ENCODE peak calls at places on chromosomes 4 and X, in six cellular contexts. M is cardiac muscle cell; K is heart left ventricle; B is GM23248; I is CD4-positive, alpha-beta T cell; L is IMR-90. J is an unnamed sample. For H3K9me3, the result is how much of the 10 kb centered on the place peaks cover.

GRCh38 chr4:141921293-141921692 is 284.9 kb downstream of the IL15 start:
- DNase-seq in I (no peak), K (no peak), L (no peak), B (no peak), M (no peak), J (no peak)

GRCh38 chr4:124953059-124953850 is 240.7 kb upstream of the ANKRD50 start:
- DNase-seq in M (no peak), B (peak), I (no peak), L (peak), K (no peak), J (no peak)

GRCh38 chr4:173370130-173370476 is 651 bp upstream of the SAP30 start:
- DNase-seq in L (no peak), B (no peak), M (no peak), I (peak), K (peak), J (peak)

GRCh38 chr4:86482296-86482695 is 111.8 kb upstream of the PTPN13 start:
- DNase-seq in M (no peak), L (no peak), B (no peak), I (no peak), K (no peak), J (no peak)

GRCh38 chr4:53702334-53703266 is 111.3 kb upstream of the LNX1 start:
- DNase-seq in L (peak), K (peak), I (no peak), B (peak), M (peak), J (no peak)

GRCh38 chrX:29143356-29143755 is 556.1 kb downstream of the IL1RAPL1 start:
- DNase-seq in K (no peak), B (peak), M (no peak), L (peak), I (no peak), J (no peak)

GRCh38 chr4:5638316-5638715 is 70.0 kb downstream of the EVC2 start:
- DNase-seq in K (no peak), I (no peak), L (peak), M (no peak), B (peak), J (no peak)

GRCh38 chr4:118682928-118683327 is 2.3 kb upstream of the METTL14 start:
- DNase-seq in M (peak), B (peak), I (no peak), K (no peak), L (peak), J (no peak)

GRCh38 chrX:100731441-100732281 is at the start of gene SYTL4:
- DNase-seq in B (peak), I (no peak), M (peak), L (no peak), K (peak), J (no peak)

GRCh38 chr4:152234571-152234970 is 301.3 kb downstream of the FBXW7 start:
- DNase-seq in K (no peak), B (no peak), L (no peak), I (no peak), M (no peak), J (no peak)

GRCh38 chrX:84363674-84364073 is 138.6 kb downstream of the HDX start:
- DNase-seq in I (no peak), L (no peak), B (peak), K (no peak), M (no peak), J (no peak)

GRCh38 chr4:7275490-7276154 is 83.3 kb downstream of the SORCS2 start:
- DNase-seq in K (peak), B (no peak), L (no peak), I (no peak), M (no peak), J (no peak)

GRCh38 chrX:115531818-115532403 is 29.1 kb upstream of the PLS3 start:
- DNase-seq in B (peak), L (peak), M (no peak), I (no peak), K (no peak), J (no peak)

GRCh38 chrX:49291615-49292337 is 11.7 kb upstream of the GAGE10 start:
- DNase-seq in K (no peak), M (peak), B (peak), I (peak), L (peak), J (peak)

GRCh38 chrX:72393836-72394517 is 88.3 kb upstream of the CITED1 start:
- DNase-seq in M (no peak), K (no peak), I (no peak), L (no peak), B (no peak), J (no peak)

GRCh38 chr4:73593631-73594241 is 26.5 kb downstream of the RASSF6 start:
- DNase-seq in M (peak), B (peak), L (peak), I (no peak), K (no peak), J (no peak)

GRCh38 chr4:153731239-153731638 is 28.6 kb downstream of the RNF175 start:
- DNase-seq in K (no peak), B (peak), M (no peak), I (no peak), L (peak), J (no peak)

GRCh38 chrX:134949271-134949670 is 41.5 kb upstream of the SMIM10 start:
- DNase-seq in M (no peak), K (no peak), L (peak), I (no peak), B (peak), J (no peak)

GRCh38 chr4:43339435-43339834 is 446.9 kb downstream of the GRXCR1 start:
- DNase-seq in M (no peak), K (no peak), B (peak), L (peak), I (no peak), J (no peak)

GRCh38 chrX:77788050-77788449 is 2.0 kb upstream of the ATRX start:
- DNase-seq in M (no peak), I (no peak), B (no peak), K (no peak), L (peak), J (no peak)

GRCh38 chrX:46587158-46587557 is 13.6 kb downstream of the CHST7 start:
- DNase-seq in K (no peak), M (no peak), I (no peak), L (peak), B (peak), J (no peak)

GRCh38 chr4:2059034-2059725 is at the start of gene NAT8L:
- DNase-seq in I (no peak), K (peak), M (peak), B (peak), L (no peak), J (no peak)

GRCh38 chr4:82681759-82682158 is 116.8 kb downstream of the SCD5 start:
- DNase-seq in I (no peak), M (no peak), K (no peak), B (peak), L (no peak), J (no peak)

GRCh38 chrX:136767104-136767941 is 13.4 kb downstream of the ARHGEF6 start:
- DNase-seq in M (peak), I (peak), K (peak), B (peak), L (peak), J (peak)

GRCh38 chrX:151722241-151722846 is 6.5 kb downstream of the FATE1 start:
- DNase-seq in B (peak), I (no peak), M (peak), K (peak), L (no peak), J (no peak)

GRCh38 chrX:68699960-68700746 is 52.7 kb downstream of the STARD8 start:
- DNase-seq in L (peak), M (no peak), B (peak), K (no peak), I (no peak), J (no peak)

GRCh38 chrX:10529344-10529743 is 91.0 kb downstream of the MID1 start:
- DNase-seq in B (peak), M (no peak), I (no peak), L (peak), K (no peak), J (no peak)

GRCh38 chrX:40148439-40149285 is 50.9 kb upstream of the BCOR start:
- DNase-seq in L (no peak), B (no peak), M (no peak), K (no peak), I (no peak), J (no peak)

GRCh38 chrX:40151211-40152172 is 53.7 kb upstream of the BCOR start:
- DNase-seq in I (no peak), K (peak), M (peak), L (no peak), B (no peak), J (no peak)

GRCh38 chrX:40149286-40150175 is 51.8 kb upstream of the BCOR start:
- DNase-seq in I (no peak), M (peak), B (no peak), K (no peak), L (no peak), J (no peak)

GRCh38 chrX:40152173-40152705 is 54.5 kb upstream of the BCOR start:
- DNase-seq in L (no peak), K (peak), M (no peak), I (peak), B (peak), J (no peak)

GRCh38 chrX:40150503-40150902 is 52.7 kb upstream of the BCOR start:
- DNase-seq in B (no peak), K (no peak), M (no peak), L (no peak), I (no peak), J (no peak)
- H3K9me3 ChIP-seq in B (under half), K (under half), M (under half), L (under half), I (under half), J (under half)

GRCh38 chr4:25229804-25230203 is 4.0 kb upstream of the PI4K2B start:
- DNase-seq in L (no peak), K (no peak), B (no peak), M (no peak), I (no peak), J (no peak)
- H3K9me3 ChIP-seq in L (under half), K (under half), B (under half), M (under half), I (under half), J (under half)

GRCh38 chrX:13398073-13398823 is 78.4 kb upstream of the ATXN3L start:
- DNase-seq in K (no peak), I (no peak), L (peak), B (peak), M (no peak), J (no peak)

GRCh38 chrX:13401724-13402123 is 81.9 kb upstream of the ATXN3L start:
- DNase-seq in L (no peak), B (no peak), I (no peak), K (no peak), M (no peak), J (no peak)

GRCh38 chrX:13398839-13399238 is 79.0 kb upstream of the ATXN3L start:
- DNase-seq in M (no peak), L (no peak), B (no peak), K (no peak), I (no peak), J (no peak)

GRCh38 chrX:13396887-13397286 is 77.0 kb upstream of the ATXN3L start:
- DNase-seq in I (no peak), M (no peak), B (peak), K (no peak), L (peak), J (no peak)
- H3K9me3 ChIP-seq in I (under half), M (under half), B (under half), K (under half), L (under half), J (under half)

DNA sequence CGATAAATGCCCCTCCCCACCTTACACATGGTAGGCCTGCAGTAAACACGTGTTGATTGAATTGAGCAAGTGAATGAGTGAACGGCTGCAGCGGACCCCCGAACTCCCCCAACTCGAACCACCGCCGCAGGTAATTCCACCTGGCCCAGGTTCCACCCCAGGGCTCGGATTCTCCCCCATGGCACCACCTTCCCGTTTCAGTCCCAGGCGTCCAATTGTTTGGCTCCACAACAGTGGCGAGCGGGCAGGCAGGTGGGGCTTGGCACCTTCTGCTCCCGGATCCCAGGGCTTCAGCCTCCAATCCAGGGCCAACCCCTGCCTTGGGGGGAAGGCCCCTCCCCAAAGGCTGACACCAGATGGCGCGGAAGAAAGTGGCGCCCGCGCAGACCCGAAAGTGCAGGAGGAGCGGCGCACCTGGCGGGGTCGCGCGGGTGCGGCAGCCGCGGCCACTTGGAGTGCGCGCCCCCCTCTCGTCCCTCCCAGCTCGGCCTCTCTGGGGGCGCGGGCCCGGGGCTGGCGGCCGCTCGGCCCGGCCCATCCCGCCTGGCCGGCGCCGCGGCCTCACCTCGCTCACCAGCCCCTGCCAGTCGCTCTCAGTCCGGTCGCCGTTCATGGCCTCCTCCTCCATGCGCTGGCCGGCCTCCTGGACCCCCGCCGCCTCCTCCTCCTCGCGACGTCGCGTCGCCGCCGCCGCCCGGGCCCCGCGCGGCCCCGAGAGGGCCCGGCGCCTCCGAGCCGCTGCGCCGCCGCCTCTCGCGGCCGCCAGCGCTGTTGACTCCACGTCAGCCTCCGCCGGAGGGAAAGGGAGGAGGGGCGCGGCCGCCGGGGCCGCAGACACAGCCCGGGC is at the start of gene CCDC149:
- DNase-seq in L (peak), I (no peak), K (peak), B (peak), M (peak), J (no peak)
- H3K9me3 ChIP-seq in L (under half), I (under half), K (under half), B (under half), M (under half), J (under half)

GRCh38 chrX:30153175-30153880 is 62.0 kb upstream of the MAGEB2 start:
- DNase-seq in M (peak), L (no peak), I (no peak), B (no peak), K (no peak), J (no peak)

GRCh38 chrX:30156880-30157560 is 58.3 kb upstream of the MAGEB2 start:
- DNase-seq in M (no peak), K (no peak), B (no peak), L (peak), I (no peak), J (no peak)

GRCh38 chrX:30153881-30154260 is 61.5 kb upstream of the MAGEB2 start:
- DNase-seq in K (no peak), B (peak), I (no peak), M (no peak), L (peak), J (no peak)

GRCh38 chrX:30151964-30152363 is 63.4 kb upstream of the MAGEB2 start:
- DNase-seq in I (no peak), K (no peak), B (no peak), M (peak), L (no peak), J (no peak)

GRCh38 chrX:30156009-30156408 is 59.4 kb upstream of the MAGEB2 start:
- DNase-seq in L (no peak), M (no peak), I (no peak), K (no peak), B (no peak), J (no peak)
- H3K9me3 ChIP-seq in L (under half), M (under half), I (under half), K (under half), B (under half), J (under half)

DNA sequence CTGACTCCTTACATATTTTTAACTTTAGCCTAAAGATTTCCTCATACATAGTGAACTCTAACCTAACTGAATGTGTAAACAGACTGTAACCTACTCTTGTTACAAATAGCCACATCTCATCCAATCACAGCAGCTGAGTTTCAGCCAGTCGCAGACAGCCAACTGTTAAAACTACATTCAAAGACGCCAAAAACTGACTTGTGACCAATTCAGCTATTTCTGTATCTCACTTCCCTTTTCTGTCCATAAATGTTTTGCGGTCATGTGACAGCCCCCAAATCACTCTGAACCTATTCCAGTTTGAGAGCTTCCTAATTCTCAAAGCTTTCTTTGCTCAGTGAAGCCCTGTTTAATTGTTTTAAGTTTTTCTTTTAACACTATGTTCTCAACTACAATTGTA is 2731.9 kb downstream of the ARAP2 start:
- DNase-seq in L (no peak), M (no peak), B (no peak), K (no peak), I (no peak), J (no peak)
- H3K9me3 ChIP-seq in L (under half), M (under half), B (under half), K (under half), I (under half), J (under half)

GRCh38 chrX:52217494-52218160 is 32.9 kb downstream of the MAGED4 start:
- DNase-seq in M (peak), I (no peak), B (no peak), K (no peak), L (no peak), J (no peak)
- H3K9me3 ChIP-seq in M (under half), I (under half), B (under half), K (under half), L (under half), J (under half)

GRCh38 chr4:139630991-139631390 is 34.6 kb upstream of the MGST2 start:
- DNase-seq in I (no peak), M (no peak), L (no peak), K (no peak), B (no peak), J (no peak)

GRCh38 chr4:139629761-139630160 is 35.9 kb upstream of the MGST2 start:
- DNase-seq in K (no peak), B (no peak), L (no peak), M (no peak), I (no peak), J (no peak)

GRCh38 chr4:139633661-139634060 is 32.0 kb upstream of the MGST2 start:
- DNase-seq in B (peak), I (no peak), K (no peak), L (peak), M (peak), J (no peak)

GRCh38 chr4:139635966-139636365 is 29.7 kb upstream of the MGST2 start:
- DNase-seq in L (no peak), K (no peak), M (no peak), B (no peak), I (no peak), J (no peak)

GRCh38 chr4:139633195-139633594 is 32.4 kb upstream of the MGST2 start:
- DNase-seq in L (no peak), B (no peak), K (no peak), I (no peak), M (no peak), J (no peak)
- H3K9me3 ChIP-seq in L (under half), B (under half), K (under half), I (under half), M (under half), J (under half)

GRCh38 chr4:129062580-129062979 is 30.8 kb downstream of the SCLT1 start:
- DNase-seq in L (no peak), B (no peak), K (no peak), M (no peak), I (no peak), J (no peak)

GRCh38 chr4:129064717-129065116 is 28.6 kb downstream of the SCLT1 start:
- DNase-seq in M (no peak), I (no peak), B (peak), K (no peak), L (peak), J (no peak)

GRCh38 chr4:129059028-129059427 is 34.3 kb downstream of the SCLT1 start:
- DNase-seq in M (no peak), L (no peak), I (no peak), B (no peak), K (no peak), J (no peak)

GRCh38 chr4:129063640-129064039 is 29.7 kb downstream of the SCLT1 start:
- DNase-seq in K (no peak), L (no peak), M (no peak), B (no peak), I (no peak), J (no peak)
- H3K9me3 ChIP-seq in K (under half), L (under half), M (under half), B (under half), I (under half), J (under half)

J was measured in T-helper 17 cell.